ENCODE peak calls at places on chromosomes 5 and 9, in nine cellular contexts. W is IMR-90, E is cardiac muscle cell, K is WERI-Rb-1, Y is right atrium auricular region, V is PC-9, Z is psoas muscle, U is sigmoid colon, B is lung. I is an unnamed sample.

GRCh38 chr5:74240783-74241750 is 399.5 kb downstream of the ENC1 start:
- DNase-seq in Z (no peak), W (no peak), B (no peak), V (peak; percentile 96), K (peak; percentile 49), U (no peak), Y (no peak), E (no peak), I (no peak)

GRCh38 chr9:37517977-37518376 is 32.2 kb downstream of the POLR1E start:
- DNase-seq in B (no peak), Z (no peak), V (no peak), Y (no peak), K (no peak), W (no peak), U (no peak), E (no peak), I (no peak)

GRCh38 chr9:93309889-93310425 is 126.0 kb downstream of the WNK2 start:
- DNase-seq in U (no peak), V (no peak), Y (no peak), K (no peak), E (no peak), B (no peak), Z (no peak), W (no peak), I (no peak)

GRCh38 chr5:124537136-124537919 is 209.1 kb downstream of the ZNF608 start:
- DNase-seq in W (no peak), K (no peak), U (no peak), Y (no peak), V (no peak), E (no peak), Z (no peak), B (no peak), I (no peak)

GRCh38 chr9:21579209-21579608 is 97.1 kb upstream of the IFNE start:
- DNase-seq in E (no peak), Z (no peak), U (no peak), W (peak; percentile 10), Y (no peak), B (no peak), V (no peak), K (no peak), I (no peak)

GRCh38 chr5:62206150-62206829 is 99.7 kb upstream of the KIF2A start:
- DNase-seq in K (peak; percentile 33), V (no peak), E (peak; percentile 45), Z (no peak), U (no peak), Y (no peak), B (no peak), W (no peak), I (no peak)

GRCh38 chr5:147509710-147510651 is at the start of gene DPYSL3:
- DNase-seq in Y (peak; percentile 81), V (no peak), Z (peak; percentile 81), K (peak; percentile 75), W (peak; percentile 78), U (peak; percentile 94), B (peak; percentile 57), E (peak; percentile 86), I (peak; percentile 60)

GRCh38 chr5:177366528-177367322 is 9.0 kb downstream of the RGS14 start:
- DNase-seq in V (no peak), W (peak; percentile 68), Y (peak; percentile 87), K (peak; percentile 24), B (peak; percentile 90), E (peak; percentile 94), Z (peak; percentile 89), U (peak; percentile 97), I (peak; percentile 85)

GRCh38 chr5:78593465-78593864 is 55.1 kb downstream of the LHFPL2 start:
- DNase-seq in E (no peak), B (no peak), U (no peak), V (peak; percentile 48), K (no peak), W (no peak), Z (no peak), Y (no peak), I (no peak)

GRCh38 chr9:37591775-37592107 is 656 bp downstream of the TOMM5 start:
- DNase-seq in Z (no peak), Y (no peak), W (no peak), U (no peak), E (no peak), B (no peak), V (no peak), K (no peak), I (no peak)

GRCh38 chr5:31935702-31936347 is 238.3 kb downstream of the GOLPH3 start:
- DNase-seq in V (no peak), U (no peak), Z (no peak), W (no peak), E (no peak), B (peak; percentile 51), Y (no peak), K (no peak), I (no peak)

GRCh38 chr9:18493361-18494015 is 19.5 kb downstream of the ADAMTSL1 start:
- DNase-seq in Y (no peak), U (no peak), E (no peak), V (no peak), B (no peak), Z (no peak), K (no peak), W (peak; percentile 45), I (no peak)

GRCh38 chr5:14714706-14715105 is 50.2 kb downstream of the OTULIN start:
- DNase-seq in U (no peak), K (no peak), W (no peak), V (peak; percentile 47), E (no peak), B (no peak), Y (no peak), Z (no peak), I (no peak)

GRCh38 chr5:150531686-150532085 is 23.8 kb downstream of the NDST1 start:
- DNase-seq in Y (no peak), B (no peak), U (no peak), V (no peak), K (no peak), W (no peak), Z (no peak), E (no peak), I (no peak)

GRCh38 chr5:150616024-150616470 is 24.4 kb upstream of the SYNPO start:
- DNase-seq in E (no peak), K (peak; percentile 64), B (peak; percentile 67), Z (peak; percentile 49), U (no peak), Y (no peak), V (peak; percentile 74), W (no peak), I (no peak)

GRCh38 chr5:163941068-163941467 is 435.6 kb downstream of the MAT2B start:
- DNase-seq in B (no peak), U (no peak), V (no peak), K (no peak), W (no peak), Y (no peak), Z (no peak), E (no peak), I (no peak)

DNA sequence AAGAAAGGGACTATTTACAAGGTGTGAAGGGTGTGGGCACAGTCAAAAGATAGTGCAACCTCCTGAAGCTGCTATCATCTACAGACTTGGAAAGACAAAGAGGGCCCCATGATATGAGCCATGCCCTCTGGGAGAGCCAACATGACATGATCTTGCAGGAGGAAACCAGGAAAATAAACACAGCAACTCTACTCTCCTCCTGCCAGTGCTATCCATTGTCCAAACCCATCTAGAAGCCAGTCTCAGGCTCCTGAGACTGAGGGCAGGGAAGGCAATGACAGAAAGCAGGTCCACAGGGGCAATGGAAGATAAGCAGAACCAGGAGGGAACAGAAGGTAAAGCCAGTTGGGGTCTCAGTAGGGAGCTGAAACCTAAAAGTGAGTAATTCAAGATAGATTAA is 37.1 kb downstream of the PLPP1 start:
- DNase-seq in E (peak; percentile 27), K (no peak), W (no peak), B (no peak), Y (no peak), U (no peak), Z (no peak), V (no peak), I (no peak)
- H3K27ac ChIP-seq in E (peak overlapping the region; percentile 70), K (no peak overlapping the region), W (no peak overlapping the region), B (no peak overlapping the region), Y (no peak overlapping the region), U (no peak overlapping the region), Z (no peak overlapping the region), V (no peak overlapping the region), I (no peak overlapping the region)

DNA sequence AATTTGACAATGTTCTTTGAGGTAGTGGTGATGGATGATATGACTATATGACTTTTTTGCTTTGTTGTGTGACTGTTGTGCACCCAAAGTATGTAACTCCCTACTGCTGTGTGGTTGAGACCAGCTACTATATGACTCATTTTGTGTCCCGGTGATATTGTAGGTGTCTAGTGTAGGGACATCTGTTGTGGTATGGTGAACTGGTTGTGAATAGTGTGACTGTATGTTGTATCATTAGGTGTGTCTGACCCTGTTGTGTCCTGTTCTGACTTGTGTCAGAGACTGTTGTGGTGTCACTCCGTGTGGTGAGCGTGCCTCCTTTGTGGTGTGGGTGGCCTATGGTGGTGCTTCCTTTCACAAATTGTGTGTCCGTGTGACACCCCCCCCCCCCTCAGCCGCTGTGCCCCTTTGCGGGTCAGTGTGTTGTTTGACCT is 11.2 kb upstream of the CXXC5 start:
- DNase-seq in V (no peak), U (no peak), W (peak; percentile 51), B (no peak), E (no peak), Y (no peak), Z (no peak), K (no peak), I (no peak)
- H3K27ac ChIP-seq in V (peak overlapping the region; percentile 29), U (peak overlapping the region; percentile 85), W (no peak overlapping the region), B (peak overlapping the region; percentile 71), E (no peak overlapping the region), Y (peak overlapping the region; percentile 95), Z (peak overlapping the region; percentile 96), K (peak overlapping the region; percentile 95), I (peak overlapping the region; percentile 91)

GRCh38 chr5:72452515-72453259 is 54.5 kb downstream of the ZNF366 start:
- DNase-seq in B (peak; percentile 60), W (peak; percentile 72), V (peak; percentile 82), E (no peak), Z (peak; percentile 69), K (no peak), U (peak; percentile 90), Y (peak; percentile 92), I (peak; percentile 75)
- H3K27ac ChIP-seq in B (peak overlapping the region; percentile 99), W (peak overlapping the region; percentile 90), V (peak overlapping the region; percentile 95), E (no peak overlapping the region), Z (peak overlapping the region; percentile 94), K (no peak overlapping the region), U (peak overlapping the region; percentile 89), Y (peak overlapping the region; percentile 94), I (peak overlapping the region; percentile 95)

DNA sequence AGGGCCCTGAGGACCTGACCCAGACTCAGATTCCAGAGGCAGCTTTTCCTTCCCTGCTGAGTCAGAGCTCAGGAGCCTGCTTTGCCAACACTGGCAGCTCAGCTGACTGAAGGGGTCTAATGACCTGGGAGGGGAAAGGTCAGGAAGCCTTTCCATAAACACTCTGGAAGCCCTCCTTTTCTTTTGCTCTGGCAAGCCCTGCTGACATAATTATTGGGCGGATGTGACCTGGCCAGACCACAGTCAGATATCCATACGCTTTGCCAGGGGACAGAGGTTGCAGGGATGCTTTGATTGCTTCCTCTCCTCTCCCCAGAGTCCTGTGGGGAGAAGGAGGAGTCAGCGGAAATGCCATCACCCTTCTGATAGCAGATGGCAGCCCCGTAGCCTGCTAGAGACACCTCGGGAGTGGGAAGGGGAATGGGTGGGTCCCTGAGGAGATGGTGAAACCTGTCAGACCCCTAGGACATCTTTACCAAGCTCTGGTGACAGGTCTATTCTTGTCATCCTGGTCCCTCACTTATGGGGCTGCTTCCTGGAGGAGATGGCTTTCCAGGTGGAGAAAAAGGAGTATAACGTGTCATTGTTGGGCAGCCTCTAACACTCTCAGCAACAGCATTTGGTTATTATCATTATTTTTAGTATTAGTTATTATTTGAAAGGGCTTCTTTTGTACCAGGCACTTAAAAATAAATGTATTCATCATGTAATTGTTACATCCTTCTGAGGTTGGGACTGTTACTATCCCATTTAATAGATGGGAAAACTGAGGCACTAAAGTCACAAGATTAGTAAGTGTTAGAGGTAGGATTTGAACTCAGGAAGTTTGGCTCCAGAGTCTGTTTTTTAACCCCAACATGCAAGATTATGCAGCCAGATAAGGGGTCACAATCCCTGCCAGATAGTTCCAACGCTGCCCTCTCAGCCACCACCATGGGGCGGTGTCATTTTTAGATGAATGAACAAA is 11.6 kb downstream of the COL27A1 start:
- DNase-seq in Z (no peak), E (no peak), U (no peak), Y (no peak), W (no peak), B (no peak), K (no peak), V (no peak), I (no peak)
- H3K27ac ChIP-seq in Z (no peak overlapping the region), E (no peak overlapping the region), U (no peak overlapping the region), Y (no peak overlapping the region), W (no peak overlapping the region), B (no peak overlapping the region), K (no peak overlapping the region), V (no peak overlapping the region), I (no peak overlapping the region)

I was measured in breast epithelium.